ENCODE peak calls at places on chromosome 11, in nine cellular contexts. E is GM23338, I is PC-3, X is HCT116, F is GM23248, Y is hepatocyte, R is neural progenitor cell, D is SK-N-SH, J is MM.1S. U is an unnamed sample.
A peak's percentile ranks its signal among the peaks of the same experiment; 100 is the strongest.

GRCh38 chr11:124892131-124892530 is 5.5 kb downstream of the ROBO4 start:
- DNase-seq in F (no peak), I (no peak), X (no peak), J (no peak), R (no peak), D (peak; percentile 4), Y (no peak), E (no peak), U (no peak)

GRCh38 chr11:120613264-120614226 is 102.0 kb downstream of the GRIK4 start:
- DNase-seq in J (no peak), I (no peak), D (no peak), E (no peak), Y (peak; percentile 26), F (no peak), R (peak; percentile 26), X (no peak), U (no peak)

GRCh38 chr11:119363874-119364590 is 17.5 kb downstream of the USP2 start:
- DNase-seq in Y (peak; percentile 86), E (peak; percentile 80), R (peak; percentile 86), D (peak; percentile 97), F (peak; percentile 73), X (no peak), I (peak; percentile 49), J (no peak), U (peak; percentile 83)

GRCh38 chr11:128643661-128644060 is 50.2 kb upstream of the FLI1 start:
- DNase-seq in I (no peak), D (no peak), X (no peak), J (no peak), F (no peak), E (peak; percentile 71), R (peak; percentile 35), Y (no peak), U (no peak)

GRCh38 chr11:30935861-30936260 is 349.7 kb upstream of the MPPED2 start:
- DNase-seq in F (peak; percentile 41), X (no peak), J (no peak), Y (no peak), I (no peak), R (no peak), D (no peak), E (no peak), U (no peak)

GRCh38 chr11:62921201-62921572 is at the start of gene CHRM1:
- DNase-seq in Y (no peak), X (no peak), J (no peak), E (no peak), F (no peak), I (peak; percentile 19), D (no peak), R (no peak), U (no peak)

GRCh38 chr11:62193954-62194353 is 3.9 kb downstream of the SCGB1D1 start:
- DNase-seq in Y (peak; percentile 35), R (peak; percentile 63), I (peak; percentile 32), E (peak; percentile 66), X (no peak), F (peak; percentile 15), J (no peak), D (no peak), U (no peak)

GRCh38 chr11:44600261-44600660 is 34.8 kb downstream of the CD82 start:
- DNase-seq in Y (no peak), F (no peak), D (no peak), X (no peak), E (no peak), R (no peak), I (no peak), J (no peak), U (no peak)

GRCh38 chr11:62400760-62401159 is 18.1 kb upstream of the SCGB1A1 start:
- DNase-seq in J (no peak), Y (peak; percentile 84), E (no peak), F (peak; percentile 95), R (no peak), I (no peak), D (peak; percentile 93), X (no peak), U (no peak)

GRCh38 chr11:44893250-44894216 is 57.1 kb downstream of the TP53I11 start:
- DNase-seq in I (no peak), X (no peak), Y (no peak), J (no peak), E (no peak), F (no peak), R (peak; percentile 55), D (peak; percentile 84), U (no peak)

GRCh38 chr11:131637469-131638175 is 267.2 kb downstream of the NTM start:
- DNase-seq in I (no peak), X (no peak), F (no peak), E (no peak), J (no peak), D (no peak), R (no peak), Y (no peak), U (no peak)

GRCh38 chr11:106786251-106786650 is 232.0 kb downstream of the GUCY1A2 start:
- DNase-seq in Y (no peak), R (no peak), E (no peak), D (no peak), F (peak; percentile 39), J (no peak), X (no peak), I (no peak), U (no peak)

GRCh38 chr11:93694586-93694985 is 33.1 kb downstream of the CEP295 start:
- DNase-seq in Y (no peak), E (no peak), J (no peak), X (no peak), F (peak; percentile 20), R (no peak), I (no peak), D (no peak), U (no peak)

GRCh38 chr11:82007536-82007935 is 726.1 kb downstream of the FAM181B start:
- DNase-seq in J (no peak), D (no peak), F (no peak), X (no peak), E (no peak), R (no peak), Y (no peak), I (no peak), U (no peak)

GRCh38 chr11:8036986-8037385 is 44.0 kb upstream of the TUB start:
- DNase-seq in Y (no peak), D (no peak), I (no peak), R (no peak), F (no peak), E (no peak), X (no peak), J (no peak), U (no peak)

GRCh38 chr11:130634981-130635473 is 186.6 kb downstream of the ADAMTS15 start:
- DNase-seq in D (no peak), E (no peak), R (no peak), J (no peak), F (peak; percentile 58), X (no peak), Y (no peak), I (peak; percentile 98), U (no peak)

GRCh38 chr11:130634186-130634585 is 185.7 kb downstream of the ADAMTS15 start:
- DNase-seq in I (no peak), X (no peak), D (no peak), Y (no peak), F (no peak), R (no peak), E (no peak), J (no peak), U (no peak)

GRCh38 chr11:130633466-130633865 is 185.0 kb downstream of the ADAMTS15 start:
- DNase-seq in E (no peak), Y (no peak), I (peak; percentile 67), D (no peak), X (no peak), R (no peak), J (no peak), F (peak; percentile 23), U (no peak)

GRCh38 chr11:130629039-130629438 is 180.6 kb downstream of the ADAMTS15 start:
- DNase-seq in R (no peak), Y (no peak), X (no peak), J (no peak), E (no peak), F (no peak), I (peak; percentile 70), D (no peak), U (no peak)

DNA sequence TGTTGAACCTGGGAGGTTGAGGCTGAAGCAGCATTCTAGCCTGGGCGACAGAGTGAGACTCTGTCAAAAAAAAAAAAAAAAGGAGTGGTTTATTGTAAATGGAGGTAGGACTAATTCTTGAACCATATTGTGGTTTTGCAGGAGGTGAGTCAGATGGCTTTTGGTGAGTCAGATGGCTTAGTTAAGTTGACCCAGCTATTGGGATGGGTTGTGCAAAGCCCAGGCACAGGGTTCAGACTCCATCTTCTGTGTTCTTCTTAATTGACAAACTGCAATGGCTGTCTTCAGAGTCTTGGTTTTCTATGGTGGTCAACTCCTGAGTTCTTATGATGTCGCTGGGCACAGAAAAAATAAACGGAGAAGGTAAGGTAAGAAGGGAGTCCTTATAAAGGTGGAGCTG is 182.7 kb downstream of the ADAMTS15 start:
- DNase-seq in E (no peak), I (peak; percentile 98), Y (no peak), J (no peak), F (peak; percentile 93), D (no peak), X (peak; percentile 52), R (no peak), U (no peak)
- TF ChIP-seq EZH2phosphoT487 in E (no peak), I (no peak), Y (no peak), J (no peak), F (no peak), D (no peak), X (no peak), R (no peak), U (no peak)

GRCh38 chr11:27162237-27162636 is 121.6 kb downstream of the BBOX1 start:
- DNase-seq in I (no peak), J (no peak), F (no peak), D (no peak), R (no peak), E (no peak), X (no peak), Y (no peak), U (no peak)

GRCh38 chr11:27158763-27159679 is 118.4 kb downstream of the BBOX1 start:
- DNase-seq in Y (peak; percentile 85), R (peak; percentile 70), F (peak; percentile 92), E (peak; percentile 84), D (peak; percentile 62), I (peak; percentile 76), J (peak; percentile 65), X (peak; percentile 58), U (peak; percentile 71)

GRCh38 chr11:27166130-27166529 is 125.5 kb downstream of the BBOX1 start:
- DNase-seq in Y (no peak), F (peak; percentile 19), R (no peak), D (no peak), J (no peak), E (peak; percentile 27), X (no peak), I (no peak), U (no peak)

GRCh38 chr11:27161071-27161470 is 120.5 kb downstream of the BBOX1 start:
- DNase-seq in J (no peak), Y (no peak), I (peak; percentile 6), D (no peak), X (no peak), F (peak; percentile 14), R (no peak), E (no peak), U (no peak)
- H3K4me3 ChIP-seq in J (no peak overlapping the region), Y (no peak overlapping the region), I (no peak overlapping the region), D (no peak overlapping the region), X (no peak overlapping the region), F (no peak overlapping the region), R (no peak overlapping the region), E (no peak overlapping the region), U (no peak overlapping the region)

GRCh38 chr11:72330131-72330727 is 86.3 kb upstream of the PHOX2A start:
- DNase-seq in X (no peak), Y (no peak), R (no peak), F (no peak), D (no peak), J (no peak), I (no peak), E (no peak), U (no peak)
- H2AFZ ChIP-seq in X (no peak overlapping the region), Y (no peak overlapping the region), R (no peak overlapping the region), F (no peak overlapping the region), D (no peak overlapping the region), J (no peak overlapping the region), I (no peak overlapping the region), E (no peak overlapping the region), U (no peak overlapping the region)

GRCh38 chr11:26849009-26849408 is 127.1 kb upstream of the SLC5A12 start:
- DNase-seq in I (no peak), R (no peak), E (no peak), X (no peak), D (no peak), Y (peak; percentile 32), J (no peak), F (no peak), U (no peak)
- TF ChIP-seq EZH2phosphoT487 in I (no peak), R (no peak), E (no peak), X (no peak), D (no peak), Y (no peak), J (no peak), F (no peak), U (no peak)

U was measured in OCI-LY7.